ENCODE peak calls at places on chromosomes 7 and 10, in six cellular contexts. L, Z, S, U, R and D are unnamed samples.

GRCh38 chr7:745431-745980 is 18.4 kb upstream of the PRKAR1B start:
- DNase-seq in L (no peak), Z (no peak), S (no peak), U (no peak), R (no peak), D (no peak)

GRCh38 chr7:15558747-15559146 is 3.1 kb downstream of the AGMO start:
- DNase-seq in L (no peak), Z (no peak), S (no peak), U (no peak), R (no peak), D (no peak)

GRCh38 chr7:87234949-87235348 is 15.4 kb upstream of the TMEM243 start:
- DNase-seq in L (no peak), Z (no peak), S (no peak), U (no peak), R (no peak), D (no peak)

GRCh38 chr7:27146491-27147210 is 923 bp downstream of the HOXA6 start:
- DNase-seq in L (no peak), Z (no peak), S (peak; percentile 20), U (no peak), R (no peak), D (peak; percentile 31)

GRCh38 chr10:19713800-19714525 is 102.3 kb upstream of the PLXDC2 start:
- DNase-seq in L (peak; percentile 41), Z (no peak), S (no peak), U (no peak), R (no peak), D (no peak)

GRCh38 chr10:45372251-45372951 is 1.6 kb upstream of the ALOX5 start:
- DNase-seq in L (no peak), Z (no peak), S (no peak), U (no peak), R (no peak), D (no peak)

GRCh38 chr10:98242823-98243222 is 25.2 kb downstream of the LOXL4 start:
- DNase-seq in L (no peak), Z (no peak), S (no peak), U (no peak), R (no peak), D (no peak)

GRCh38 chr7:41244246-41244645 is 458.6 kb downstream of the INHBA start:
- DNase-seq in L (no peak), Z (no peak), S (no peak), U (no peak), R (no peak), D (no peak)

GRCh38 chr7:50562126-50562525 is 3.1 kb downstream of the DDC start:
- DNase-seq in L (no peak), Z (no peak), S (no peak), U (no peak), R (no peak), D (no peak)

GRCh38 chr7:148474421-148474820 is 116.1 kb upstream of the C7orf33 start:
- DNase-seq in L (no peak), Z (no peak), S (no peak), U (no peak), R (peak; percentile 0), D (no peak)

GRCh38 chr10:132396495-132397035 is 435 bp upstream of the PWWP2B start:
- DNase-seq in L (no peak), Z (peak; percentile 65), S (peak; percentile 61), U (peak; percentile 61), R (peak; percentile 75), D (no peak)

GRCh38 chr7:90645784-90646183 is 49.7 kb downstream of the CDK14 start:
- DNase-seq in L (no peak), Z (no peak), S (no peak), U (no peak), R (no peak), D (no peak)

GRCh38 chr10:46077141-46077554 is 31.1 kb upstream of the MSMB start:
- DNase-seq in L (no peak), Z (no peak), S (no peak), U (no peak), R (no peak), D (no peak)

GRCh38 chr7:1400351-1400750 is 58.9 kb downstream of the MICALL2 start:
- DNase-seq in L (no peak), Z (no peak), S (no peak), U (no peak), R (no peak), D (no peak)

GRCh38 chr7:1587738-1588137 is 17.9 kb upstream of the PSMG3 start:
- DNase-seq in L (no peak), Z (no peak), S (no peak), U (no peak), R (no peak), D (no peak)

GRCh38 chr10:68208424-68209042 is 23.4 kb downstream of the ATOH7 start:
- DNase-seq in L (peak; percentile 73), Z (peak; percentile 5), S (peak; percentile 83), U (peak; percentile 78), R (peak; percentile 72), D (peak; percentile 66)

GRCh38 chr10:96532523-96532922 is 18.8 kb upstream of the TLL2 start:
- DNase-seq in L (no peak), Z (peak; percentile 46), S (peak; percentile 65), U (peak; percentile 71), R (peak; percentile 46), D (peak; percentile 49)

GRCh38 chr7:867406-868188 is 8.8 kb upstream of the GET4 start:
- DNase-seq in L (no peak), Z (peak; percentile 88), S (peak; percentile 85), U (no peak), R (peak; percentile 91), D (peak; percentile 90)

GRCh38 chr7:24764972-24765744 is 7.9 kb upstream of the GSDME start:
- DNase-seq in L (no peak), Z (no peak), S (no peak), U (no peak), R (no peak), D (no peak)

GRCh38 chr10:74750848-74751274 is 75.5 kb upstream of the KAT6B start:
- DNase-seq in L (no peak), Z (no peak), S (no peak), U (no peak), R (peak; percentile 8), D (peak; percentile 9)

GRCh38 chr10:69421611-69422308 is 5.0 kb upstream of the TACR2 start:
- DNase-seq in L (no peak), Z (peak; percentile 32), S (peak; percentile 43), U (no peak), R (no peak), D (no peak)

GRCh38 chr7:71521506-71521905 is 389.6 kb downstream of the GALNT17 start:
- DNase-seq in L (no peak), Z (no peak), S (peak; percentile 10), U (no peak), R (no peak), D (peak; percentile 19)

GRCh38 chr10:62813453-62813852 is 2.7 kb downstream of the EGR2 start:
- DNase-seq in L (no peak), Z (no peak), S (no peak), U (no peak), R (no peak), D (no peak)

GRCh38 chr7:1344981-1345701 is 112.5 kb downstream of the UNCX start:
- DNase-seq in L (no peak), Z (no peak), S (no peak), U (no peak), R (no peak), D (no peak)

GRCh38 chr10:30437039-30437781 is 3.2 kb downstream of the MAP3K8 start:
- DNase-seq in L (no peak), Z (no peak), S (no peak), U (peak; percentile 46), R (no peak), D (no peak)

GRCh38 chr7:73978681-73979563 is 49.1 kb upstream of the ELN start:
- DNase-seq in L (peak; percentile 76), Z (no peak), S (peak; percentile 96), U (peak; percentile 98), R (peak; percentile 77), D (peak; percentile 95)

GRCh38 chr10:66860376-66860945 is 65.4 kb upstream of the LRRTM3 start:
- DNase-seq in L (no peak), Z (no peak), S (no peak), U (no peak), R (no peak), D (no peak)

GRCh38 chr10:104033401-104033930 is 52.2 kb downstream of the COL17A1 start:
- DNase-seq in L (no peak), Z (peak; percentile 3), S (no peak), U (no peak), R (no peak), D (no peak)

GRCh38 chr7:28999421-28999820 is 41.3 kb upstream of the TRIL start:
- DNase-seq in L (no peak), Z (no peak), S (no peak), U (no peak), R (no peak), D (no peak)

GRCh38 chr7:78346824-78347223 is 548.3 kb downstream of the PHTF2 start:
- DNase-seq in L (no peak), Z (no peak), S (no peak), U (no peak), R (no peak), D (no peak)
- H3K4me3 ChIP-seq in L (no peak overlapping the region), Z (no peak overlapping the region), S (no peak overlapping the region), U (no peak overlapping the region), R (no peak overlapping the region), D (no peak overlapping the region)

DNA sequence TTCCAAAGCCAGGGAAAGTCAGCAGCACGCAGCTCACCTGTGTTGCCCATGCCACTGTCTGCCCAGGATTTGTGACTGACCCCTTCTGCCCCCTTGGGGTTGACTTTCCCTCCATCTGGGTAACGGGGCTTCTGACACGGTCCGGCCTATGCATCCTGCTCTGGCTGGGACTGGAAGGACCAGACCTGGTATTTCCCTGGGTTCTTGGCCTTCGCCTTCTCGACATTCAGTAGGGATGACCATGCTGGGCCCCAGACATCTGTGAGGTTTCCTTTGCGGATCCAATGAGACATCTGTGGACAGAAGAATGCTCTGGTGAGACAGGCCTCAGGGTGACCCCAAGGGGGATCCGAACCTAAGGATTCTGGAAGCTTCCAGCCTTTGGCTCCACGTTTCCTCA is 34.2 kb upstream of the ZNF716 start:
- DNase-seq in L (no peak), Z (no peak), S (no peak), U (no peak), R (no peak), D (no peak)
- H3K9me3 ChIP-seq in L (peaks cover 32% of the 10 kb centered on the region), Z (no peaks in the 10 kb centered on the region), S (peaks cover 36% of the 10 kb centered on the region), U (no peaks in the 10 kb centered on the region), R (no peaks in the 10 kb centered on the region), D (no peaks in the 10 kb centered on the region)

DNA sequence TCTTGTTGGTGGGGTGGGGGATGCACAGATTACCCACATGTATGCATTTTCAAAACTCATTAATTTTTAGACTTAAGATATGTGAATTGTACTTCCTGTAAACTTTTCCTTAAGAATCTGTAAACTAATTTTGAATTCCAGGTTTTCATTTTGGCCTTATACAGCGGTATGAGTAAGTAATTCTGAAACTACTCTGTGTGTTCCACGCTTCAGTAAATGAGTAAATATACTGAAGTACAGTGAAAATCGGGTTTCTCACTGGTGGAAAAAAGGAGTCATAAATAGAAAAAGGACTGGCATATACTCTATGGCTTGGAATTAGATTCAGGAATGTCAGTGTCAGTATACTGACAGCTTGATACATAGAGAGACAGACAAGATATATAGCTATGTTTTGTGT is 72.8 kb downstream of the CTTNBP2 start:
- DNase-seq in L (no peak), Z (no peak), S (no peak), U (no peak), R (no peak), D (no peak)
- H3K4me3 ChIP-seq in L (no peak overlapping the region), Z (no peak overlapping the region), S (no peak overlapping the region), U (no peak overlapping the region), R (no peak overlapping the region), D (no peak overlapping the region)

DNA sequence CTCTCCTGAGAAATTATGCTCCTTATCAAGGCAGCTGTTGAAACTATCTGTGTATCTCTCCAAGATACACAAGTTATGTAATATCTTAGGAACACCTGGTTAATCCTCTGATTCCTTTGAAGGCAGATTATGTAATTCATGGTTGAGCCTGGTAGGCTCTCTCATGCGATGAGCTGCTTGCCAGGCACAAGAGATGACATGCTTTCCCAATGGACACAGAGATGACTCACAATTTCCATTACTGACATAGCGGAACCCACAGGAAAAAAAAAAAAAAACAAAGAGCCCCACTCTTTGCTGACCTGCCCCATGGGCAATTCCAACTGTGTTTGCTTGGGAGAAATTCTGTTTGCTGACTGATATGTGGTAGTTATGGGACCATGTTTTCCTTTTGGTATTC is 736.4 kb upstream of the PHF14 start:
- DNase-seq in L (no peak), Z (no peak), S (no peak), U (no peak), R (no peak), D (no peak)
- H3K9me3 ChIP-seq in L (no peaks in the 10 kb centered on the region), Z (no peaks in the 10 kb centered on the region), S (peaks cover 23% of the 10 kb centered on the region), U (no peaks in the 10 kb centered on the region), R (no peaks in the 10 kb centered on the region), D (no peaks in the 10 kb centered on the region)